ENCODE peak calls at places on chromosomes 1 and 21, in four cellular contexts. N is WTC11, W is K562, V is HepG2. Z is an unnamed sample.

GRCh38 chr21:15034126-15034848 is 30.5 kb downstream of the NRIP1 start:
- DNase-seq in N (no peak), W (no peak), V (no peak), Z (no peak)

GRCh38 chr1:71919812-71920509 is 362.4 kb downstream of the NEGR1 start:
- DNase-seq in N (no peak), W (no peak), V (no peak), Z (no peak)

GRCh38 chr1:112674986-112675727 is 698 bp downstream of the MOV10 start:
- DNase-seq in N (peak), W (peak), V (peak), Z (peak)

GRCh38 chr1:226702957-226703831 is 35.9 kb downstream of the ITPKB start:
- DNase-seq in N (peak), W (peak), V (no peak), Z (peak)

GRCh38 chr1:12144236-12144635 is 22.6 kb upstream of the TNFRSF1B start:
- DNase-seq in N (no peak), W (no peak), V (no peak), Z (no peak)

GRCh38 chr1:40507973-40508372 is 594 bp upstream of the EXO5 start:
- DNase-seq in N (no peak), W (no peak), V (no peak), Z (no peak)

GRCh38 chr1:115867216-115867615 is 26.3 kb upstream of the NHLH2 start:
- DNase-seq in N (no peak), W (no peak), V (no peak), Z (peak)

GRCh38 chr1:98104285-98104684 is 183.5 kb upstream of the DPYD start:
- DNase-seq in N (no peak), W (no peak), V (no peak), Z (no peak)

GRCh38 chr1:3773572-3774502 is 1.3 kb downstream of the SMIM1 start:
- DNase-seq in N (no peak), W (peak), V (peak), Z (no peak)

GRCh38 chr21:41620982-41621381 is 113.0 kb upstream of the TMPRSS2 start:
- DNase-seq in N (no peak), W (no peak), V (no peak), Z (peak)

GRCh38 chr1:225408249-225408648 is 19.6 kb downstream of the LBR start:
- DNase-seq in N (no peak), W (no peak), V (no peak), Z (no peak)

GRCh38 chr1:246492611-246493245 is 14.4 kb downstream of the SMYD3 start:
- DNase-seq in N (peak), W (peak), V (peak), Z (peak)

GRCh38 chr1:162535501-162535900 is 26.0 kb upstream of the UAP1 start:
- DNase-seq in N (no peak), W (no peak), V (no peak), Z (no peak)

GRCh38 chr1:40341509-40342380 is 24.7 kb upstream of the COL9A2 start:
- DNase-seq in N (no peak), W (no peak), V (no peak), Z (no peak)

GRCh38 chr1:5099558-5099957 is 445.1 kb downstream of the AJAP1 start:
- DNase-seq in N (no peak), W (no peak), V (no peak), Z (no peak)

GRCh38 chr1:30914931-30915330 is 6.4 kb upstream of the SDC3 start:
- DNase-seq in N (no peak), W (no peak), V (no peak), Z (no peak)

GRCh38 chr1:115791816-115792215 is 23.3 kb upstream of the CASQ2 start:
- DNase-seq in N (no peak), W (no peak), V (no peak), Z (no peak)

GRCh38 chr1:22895357-22895756 is 77.3 kb downstream of the LACTBL1 start:
- DNase-seq in N (no peak), W (no peak), V (no peak), Z (no peak)

GRCh38 chr1:41404308-41404755 is 43.1 kb downstream of the FOXO6 start:
- DNase-seq in N (peak), W (no peak), V (no peak), Z (peak)

GRCh38 chr1:40740992-40741736 is 42.4 kb upstream of the KCNQ4 start:
- DNase-seq in N (no peak), W (no peak), V (no peak), Z (no peak)

GRCh38 chr1:39701092-39701460 is 9.8 kb upstream of the HPCAL4 start:
- DNase-seq in N (peak), W (no peak), V (no peak), Z (no peak)

GRCh38 chr1:152347116-152347728 is 12.6 kb downstream of the FLG2 start:
- DNase-seq in N (peak), W (peak), V (peak), Z (peak)

GRCh38 chr21:43913928-43914327 is 48.9 kb downstream of the AGPAT3 start:
- DNase-seq in N (no peak), W (peak), V (no peak), Z (no peak)

GRCh38 chr1:201859424-201859823 is 29.3 kb upstream of the SHISA4 start:
- DNase-seq in N (no peak), W (no peak), V (no peak), Z (no peak)

GRCh38 chr21:44866780-44867179 is 6.7 kb downstream of the PTTG1IP start:
- DNase-seq in N (no peak), W (no peak), V (peak), Z (no peak)

GRCh38 chr1:227904541-227905335 is 43.0 kb downstream of the WNT9A start:
- DNase-seq in N (no peak), W (no peak), V (no peak), Z (no peak)

GRCh38 chr1:201397675-201398074 is 1.4 kb downstream of the LAD1 start:
- DNase-seq in N (no peak), W (no peak), V (peak), Z (no peak)

GRCh38 chr1:32398401-32398800 is 4.2 kb upstream of the BSDC1 start:
- DNase-seq in N (no peak), W (no peak), V (no peak), Z (no peak)

GRCh38 chr1:1013922-1014617 is 773 bp downstream of the ISG15 start:
- DNase-seq in N (no peak), W (no peak), V (no peak), Z (no peak)

GRCh38 chr1:225445644-225446297 is 17.9 kb upstream of the LBR start:
- DNase-seq in N (no peak), W (no peak), V (no peak), Z (no peak)

GRCh38 chr1:206461602-206462455 is 8.4 kb upstream of the IKBKE start:
- DNase-seq in N (peak), W (peak), V (peak), Z (peak)

GRCh38 chr1:238239343-238239742 is 348.6 kb upstream of the ZP4 start:
- DNase-seq in N (no peak), W (no peak), V (no peak), Z (no peak)

GRCh38 chr1:186404454-186405051 is 28.9 kb downstream of the ODR4 start:
- DNase-seq in N (no peak), W (peak), V (peak), Z (peak)

GRCh38 chr1:41501581-41501980 is 17.1 kb upstream of the EDN2 start:
- DNase-seq in N (no peak), W (no peak), V (no peak), Z (no peak)

GRCh38 chr1:204149107-204149506 is 2.7 kb downstream of the ETNK2 start:
- DNase-seq in N (no peak), W (no peak), V (no peak), Z (no peak)

GRCh38 chr1:19124273-19124672 is 85.8 kb downstream of the UBR4 start:
- DNase-seq in N (no peak), W (no peak), V (no peak), Z (no peak)

GRCh38 chr1:27763358-27763757 is 9.7 kb upstream of the STX12 start:
- DNase-seq in N (no peak), W (no peak), V (no peak), Z (no peak)

GRCh38 chr1:115976062-115976899 is at the start of gene SLC22A15:
- DNase-seq in N (peak), W (peak), V (no peak), Z (peak)

DNA sequence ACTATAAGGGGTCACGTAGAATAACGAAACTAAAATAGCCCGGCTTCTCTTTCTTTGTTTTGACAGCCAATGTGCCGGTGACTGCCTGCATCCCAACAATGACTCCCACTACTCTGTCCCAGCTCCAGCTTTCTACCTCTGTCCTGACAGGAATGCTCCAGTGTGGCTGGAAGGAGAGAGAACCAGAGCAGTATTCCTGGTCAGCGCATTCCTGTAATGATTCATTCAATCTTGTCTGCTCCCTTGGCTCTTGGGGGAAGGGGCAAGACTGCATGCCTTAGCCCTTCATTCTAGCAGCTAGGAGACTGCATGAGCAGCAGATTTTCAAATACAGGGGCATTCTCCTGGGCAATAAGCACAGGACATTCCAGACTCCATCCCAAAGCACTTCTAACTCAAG is 132.1 kb upstream of the PRMT6 start:
- DNase-seq in N (peak), W (no peak), V (no peak), Z (no peak)
- TF ChIP-seq HMGXB4 in N (no peak), W (no peak), V (no peak), Z (no peak)

GRCh38 chr21:35932232-35932911 is 128.0 kb downstream of the SETD4 start:
- DNase-seq in N (no peak), W (no peak), V (no peak), Z (no peak)
- TF ChIP-seq HMGXB4 in N (no peak), W (no peak), V (no peak), Z (no peak)

GRCh38 chr1:55974714-55975441 is 604.5 kb downstream of the PLPP3 start:
- DNase-seq in N (no peak), W (no peak), V (no peak), Z (peak)
- TF ChIP-seq HMGXB4 in N (no peak), W (no peak), V (no peak), Z (no peak)

DNA sequence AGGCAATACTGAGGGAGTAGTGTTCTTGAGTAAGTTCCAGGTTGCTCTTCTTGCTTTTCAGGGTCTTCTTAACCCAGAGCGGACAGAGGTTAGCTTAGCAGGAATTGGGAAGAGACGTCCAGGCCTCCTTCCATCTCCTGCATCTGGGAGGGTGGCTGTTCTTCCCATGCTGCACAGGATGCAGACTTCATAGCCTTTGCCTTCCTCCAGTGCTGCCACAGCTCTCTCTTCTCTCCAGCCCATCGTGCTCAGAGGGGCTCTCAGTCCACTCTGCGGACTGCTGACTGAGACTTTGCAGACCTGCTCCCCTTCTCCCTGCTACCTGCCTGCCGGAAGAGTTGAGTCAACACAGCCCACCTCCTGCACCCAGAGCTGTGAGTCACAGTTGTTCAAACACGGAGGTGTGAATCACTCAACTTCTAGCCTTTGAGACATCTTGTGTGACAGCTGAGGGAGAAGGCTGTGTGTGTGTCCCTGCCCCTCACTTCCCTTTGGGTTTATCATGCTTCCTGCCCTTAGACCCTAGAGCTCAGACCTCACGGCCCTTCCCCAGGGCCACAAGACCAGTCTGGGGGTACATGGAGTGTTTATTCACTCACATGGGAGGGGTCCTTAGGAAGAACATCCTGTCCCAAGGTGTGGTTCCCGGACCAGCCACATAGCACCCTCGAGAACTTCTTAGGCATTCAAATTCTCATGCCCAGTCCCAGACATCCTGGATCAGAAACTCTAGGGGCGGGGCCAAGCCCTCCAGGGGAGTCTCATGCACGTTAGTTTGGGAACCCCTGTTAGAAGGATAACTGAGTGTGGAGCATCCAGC is 158.3 kb upstream of the CACNA1E start:
- DNase-seq in N (no peak), W (no peak), V (no peak), Z (peak)
- TF ChIP-seq HMGXB4 in N (no peak), W (no peak), V (no peak), Z (no peak)

DNA sequence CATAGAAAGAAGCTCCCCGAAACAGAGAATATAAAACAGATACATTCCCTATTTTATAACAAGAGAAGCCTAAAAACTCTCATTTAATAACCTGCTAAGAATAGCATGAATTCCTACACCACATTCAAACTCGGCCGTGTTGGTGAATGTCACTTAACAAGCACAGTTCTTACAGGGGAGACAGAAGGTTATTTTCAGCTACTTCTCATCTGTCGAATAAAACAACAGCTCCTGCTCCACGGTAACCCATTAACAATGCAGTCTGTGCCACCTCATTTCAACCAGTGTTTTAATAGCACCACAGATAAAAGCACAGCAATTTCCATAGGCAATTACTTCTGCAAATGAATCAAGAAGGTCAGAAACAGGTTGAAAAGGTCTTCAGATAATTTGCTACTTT is 317.8 kb downstream of the KCNH1 start:
- DNase-seq in N (no peak), W (no peak), V (no peak), Z (no peak)
- TF ChIP-seq HMGXB4 in N (no peak), W (no peak), V (no peak), Z (no peak)

GRCh38 chr1:241942738-241943137 is 14.8 kb upstream of the BECN2 start:
- DNase-seq in N (no peak), W (no peak), V (no peak), Z (no peak)
- TF ChIP-seq HMGXB4 in N (no peak), W (no peak), V (no peak), Z (no peak)

GRCh38 chr1:102833171-102833570 is 275.2 kb downstream of the COL11A1 start:
- DNase-seq in N (no peak), W (no peak), V (no peak), Z (no peak)
- TF ChIP-seq HMGXB4 in N (no peak), W (no peak), V (no peak), Z (no peak)